ENCODE peak calls at places on chromosomes 12 and 14, in nine cellular contexts. N is transverse colon, E is uterus, R is GM12891, S is GM12892, T is tibial nerve, B is lower leg skin, D is esophagus squamous epithelium, G is sigmoid colon. U is an unnamed sample.

GRCh38 chr12:99915251-99916082 is 69.3 kb downstream of the ANKS1B start:
- DNase-seq in E (no peak), B (no peak), G (no peak), D (no peak), S (no peak), T (no peak), R (no peak), N (no peak), U (peak; percentile 7)

GRCh38 chr12:4506870-4507269 is 31.8 kb upstream of the RAD51AP1 start:
- DNase-seq in D (no peak), B (no peak), G (no peak), R (peak; percentile 31), T (no peak), N (no peak), E (no peak), S (peak; percentile 21), U (no peak)

GRCh38 chr14:89493406-89493805 is 76.4 kb upstream of the FOXN3 start:
- DNase-seq in T (no peak), G (no peak), E (no peak), D (no peak), R (no peak), N (no peak), S (no peak), B (no peak), U (no peak)

GRCh38 chr12:122835693-122836026 is 403 bp downstream of the HIP1R start:
- DNase-seq in S (peak; percentile 72), T (no peak), N (peak; percentile 50), D (no peak), E (no peak), G (no peak), B (no peak), R (peak; percentile 61), U (no peak)

GRCh38 chr12:13851828-13852227 is 129.6 kb downstream of the GRIN2B start:
- DNase-seq in E (no peak), T (no peak), S (no peak), D (no peak), R (no peak), B (no peak), N (no peak), G (no peak), U (no peak)

GRCh38 chr12:3303410-3304136 is 187.4 kb upstream of the PRMT8 start:
- DNase-seq in D (no peak), N (no peak), T (no peak), B (no peak), E (no peak), R (no peak), G (no peak), S (no peak), U (no peak)

GRCh38 chr12:293199-293598 is 30.6 kb upstream of the SLC6A13 start:
- DNase-seq in E (no peak), G (no peak), B (no peak), R (no peak), S (no peak), N (no peak), T (no peak), D (no peak), U (no peak)

GRCh38 chr14:62006116-62006737 is 244.0 kb downstream of the SNAPC1 start:
- DNase-seq in G (no peak), R (no peak), D (no peak), E (no peak), T (no peak), N (no peak), S (no peak), B (no peak), U (no peak)

GRCh38 chr14:73260574-73260973 is 23.3 kb downstream of the PAPLN start:
- DNase-seq in S (no peak), D (no peak), T (no peak), N (no peak), R (no peak), G (no peak), B (no peak), E (no peak), U (no peak)

GRCh38 chr12:3928538-3929220 is 55.5 kb upstream of the PARP11 start:
- DNase-seq in T (no peak), R (no peak), D (no peak), N (no peak), E (no peak), G (no peak), S (no peak), B (no peak), U (no peak)

GRCh38 chr14:67358914-67359313 is 690 bp downstream of the ATP6V1D start:
- DNase-seq in N (no peak), E (no peak), D (no peak), T (no peak), G (no peak), B (no peak), R (no peak), S (no peak), U (no peak)

GRCh38 chr14:36194645-36195044 is 18.1 kb upstream of the PTCSC3 start:
- DNase-seq in R (no peak), E (no peak), N (no peak), B (no peak), S (no peak), T (no peak), G (no peak), D (no peak), U (no peak)

DNA sequence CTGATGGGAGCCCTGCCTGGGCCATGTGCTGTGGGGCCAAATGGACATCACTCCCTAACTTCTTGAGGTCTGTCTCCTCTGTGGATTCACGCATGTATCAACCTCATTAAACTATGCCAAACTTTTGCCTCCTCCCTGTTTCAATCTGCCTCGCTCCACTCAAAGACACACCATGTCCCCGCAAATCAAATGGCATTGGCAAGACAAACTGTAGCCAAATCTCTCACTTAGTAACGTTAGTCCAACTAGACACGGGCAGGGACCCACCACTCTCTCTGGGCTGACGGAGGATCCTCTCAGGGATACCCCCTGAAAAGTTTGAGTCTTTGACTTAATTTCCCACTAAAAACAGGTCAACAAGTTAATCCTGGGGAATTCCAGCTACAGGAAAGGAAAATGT is 8.0 kb downstream of the ZBTB39 start:
- DNase-seq in S (no peak), R (no peak), N (no peak), G (no peak), T (no peak), E (no peak), D (no peak), B (no peak), U (no peak)
- TF ChIP-seq POLR2A in S (no peak), R (no peak), N (no peak), G (no peak), T (no peak), E (no peak), D (no peak), B (no peak), U (no peak)

GRCh38 chr12:92036061-92036620 is 109.5 kb downstream of the BTG1 start:
- DNase-seq in N (no peak), E (no peak), T (no peak), G (no peak), D (no peak), R (no peak), B (no peak), S (no peak), U (no peak)

GRCh38 chr12:92036771-92037453 is 108.7 kb downstream of the BTG1 start:
- DNase-seq in R (no peak), E (no peak), G (no peak), T (no peak), S (no peak), N (no peak), D (no peak), B (no peak), U (no peak)

GRCh38 chr12:92039048-92039447 is 106.6 kb downstream of the BTG1 start:
- DNase-seq in T (no peak), S (no peak), N (no peak), B (no peak), G (no peak), D (no peak), E (no peak), R (no peak), U (no peak)

GRCh38 chr12:92035477-92035876 is 110.2 kb downstream of the BTG1 start:
- DNase-seq in E (no peak), N (no peak), G (no peak), S (no peak), R (no peak), T (no peak), B (no peak), D (no peak), U (no peak)

GRCh38 chr12:92038476-92038875 is 107.2 kb downstream of the BTG1 start:
- DNase-seq in E (no peak), B (no peak), S (no peak), N (no peak), T (no peak), R (no peak), D (no peak), G (no peak), U (no peak)
- TF ChIP-seq POLR2A in E (no peak), B (no peak), S (no peak), N (no peak), T (no peak), R (no peak), D (no peak), G (no peak), U (no peak)

DNA sequence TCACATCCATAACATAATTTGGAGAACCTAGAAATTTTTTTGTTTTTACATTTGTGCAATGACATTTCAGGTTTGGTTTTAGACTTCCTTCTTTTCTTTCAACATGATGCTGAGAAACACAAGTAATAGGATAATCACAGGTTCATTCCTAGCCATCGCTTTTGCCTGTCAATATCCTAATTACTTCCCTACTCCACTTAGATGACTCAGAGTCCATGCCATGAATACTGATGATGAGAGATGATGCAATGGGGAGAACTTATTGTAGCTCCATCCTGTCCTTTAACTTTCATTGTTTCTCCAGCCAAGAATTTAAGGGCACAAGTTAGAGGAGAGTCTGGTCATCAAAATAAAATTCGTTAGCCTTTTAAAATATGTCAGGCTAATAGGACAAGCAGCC is 101.3 kb downstream of the PTPRO start:
- DNase-seq in N (no peak), T (no peak), E (no peak), R (no peak), B (no peak), D (no peak), G (no peak), S (no peak), U (no peak)
- TF ChIP-seq POLR2A in N (no peak), T (no peak), E (no peak), R (no peak), B (no peak), D (no peak), G (no peak), S (no peak), U (no peak)

GRCh38 chr14:102318781-102319276 is 717 bp upstream of the ZNF839 start:
- DNase-seq in T (no peak), E (peak; percentile 39), R (no peak), D (no peak), G (peak; percentile 67), B (no peak), S (no peak), N (peak; percentile 21), U (no peak)

GRCh38 chr14:102317564-102318248 is 1.8 kb upstream of the ZNF839 start:
- DNase-seq in T (no peak), G (peak; percentile 57), B (no peak), E (no peak), S (no peak), D (no peak), R (no peak), N (peak; percentile 54), U (no peak)

GRCh38 chr14:102320033-102320660 is 601 bp downstream of the ZNF839 start:
- DNase-seq in S (peak; percentile 48), D (no peak), N (peak; percentile 44), G (peak; percentile 84), T (no peak), E (peak; percentile 62), B (no peak), R (no peak), U (no peak)

GRCh38 chr14:102320671-102321455 is 1.3 kb downstream of the ZNF839 start:
- DNase-seq in E (no peak), S (no peak), T (no peak), B (no peak), G (peak; percentile 46), N (no peak), D (no peak), R (no peak), U (no peak)

GRCh38 chr14:102319351-102320032 is at the start of gene ZNF839:
- DNase-seq in G (peak; percentile 97), B (peak; percentile 89), E (peak; percentile 93), N (peak; percentile 94), D (peak; percentile 64), R (peak; percentile 90), S (peak; percentile 89), T (peak; percentile 85), U (peak; percentile 88)
- TF ChIP-seq POLR2A in G (no peak), B (no peak), E (peak; percentile 68), N (peak; percentile 21), D (no peak), R (no peak), S (peak; percentile 30), T (peak; percentile 26), U (peak; percentile 14)

U was measured in H54.